ENCODE peak calls at places on chromosomes 7 and 10, in six cellular contexts. R is Kasumi-1; L is stimulated activated CD8-positive, alpha-beta memory T cell treated with anti-CD3 and anti-CD28 coated beads, Interleukin-7, amount 100 ng/mL, for 1 hour; F is activated naive CD8-positive, alpha-beta T cell treated with anti-CD3 and anti-CD28 coated beads, Interleukin-2, amount 50 U/mL, for 24 hours; G is HTR-8/SVneo; N is GM20000. W is an unnamed sample.

GRCh38 chr10:44316187-44316921 is 68.5 kb downstream of the CXCL12 start:
- DNase-seq in L (no peak), F (peak), R (no peak), N (no peak), G (no peak), W (no peak)

GRCh38 chr7:92845736-92846135 is 9.4 kb upstream of the CDK6 start:
- DNase-seq in N (no peak), G (no peak), L (no peak), F (no peak), R (peak), W (no peak)

GRCh38 chr7:13912740-13913320 is 76.6 kb downstream of the ETV1 start:
- DNase-seq in N (no peak), F (no peak), G (no peak), R (no peak), L (no peak), W (no peak)

GRCh38 chr7:2193575-2194305 is 39.0 kb downstream of the MAD1L1 start:
- DNase-seq in L (no peak), R (no peak), F (no peak), N (no peak), G (no peak), W (no peak)

GRCh38 chr10:127715782-127716378 is 21.1 kb upstream of the FOXI2 start:
- DNase-seq in R (peak), N (peak), L (no peak), G (peak), F (no peak), W (peak)

GRCh38 chr7:114660007-114660406 is 245.4 kb downstream of the FOXP2 start:
- DNase-seq in G (no peak), N (no peak), R (no peak), L (no peak), F (no peak), W (no peak)

GRCh38 chr10:8800426-8800825 is 745.9 kb downstream of the GATA3 start:
- DNase-seq in F (peak), L (no peak), N (no peak), G (no peak), R (no peak), W (no peak)

GRCh38 chr10:102657984-102658724 is 13.9 kb downstream of the TRIM8 start:
- DNase-seq in L (no peak), N (no peak), R (no peak), G (no peak), F (no peak), W (no peak)

GRCh38 chr7:44329888-44330287 is 4.5 kb upstream of the CAMK2B start:
- DNase-seq in F (no peak), G (no peak), R (no peak), N (no peak), L (no peak), W (no peak)

GRCh38 chr10:45235823-45236222 is 79.6 kb downstream of the OR13A1 start:
- DNase-seq in L (no peak), R (peak), G (no peak), N (no peak), F (no peak), W (peak)

GRCh38 chr10:52198540-52198939 is 115.5 kb upstream of the DKK1 start:
- DNase-seq in L (no peak), F (no peak), R (peak), G (no peak), N (no peak), W (no peak)

GRCh38 chr7:75711634-75712494 is 26.9 kb downstream of the HIP1 start:
- DNase-seq in R (peak), G (no peak), N (no peak), L (no peak), F (no peak), W (no peak)

GRCh38 chr7:27202018-27202740 is 2.3 kb upstream of the HOXA13 start:
- DNase-seq in R (no peak), F (no peak), G (no peak), N (no peak), L (no peak), W (no peak)

GRCh38 chr10:114716811-114717404 is 58.8 kb upstream of the ABLIM1 start:
- DNase-seq in R (no peak), G (no peak), L (no peak), N (no peak), F (no peak), W (no peak)

GRCh38 chr10:71246591-71247143 is 34.3 kb downstream of the UNC5B start:
- DNase-seq in G (peak), F (no peak), R (peak), L (no peak), N (no peak), W (no peak)

GRCh38 chr10:84257343-84258020 is 12.6 kb downstream of the RGR start:
- DNase-seq in L (no peak), F (no peak), N (no peak), R (no peak), G (no peak), W (no peak)

GRCh38 chr7:96067321-96067720 is 254.6 kb downstream of the SLC25A13 start:
- DNase-seq in G (no peak), L (no peak), R (no peak), F (no peak), N (no peak), W (no peak)

GRCh38 chr7:87152897-87153641 is 816 bp downstream of the DMTF1 start:
- DNase-seq in N (peak), F (peak), L (no peak), R (no peak), G (no peak), W (peak)

GRCh38 chr10:111087331-111087756 is 10.5 kb downstream of the ADRA2A start:
- DNase-seq in G (no peak), N (no peak), L (no peak), F (no peak), R (no peak), W (no peak)

GRCh38 chr10:48306870-48307531 is 524 bp downstream of the MAPK8 start:
- DNase-seq in L (peak), N (peak), G (peak), R (peak), F (peak), W (no peak)

GRCh38 chr10:129417882-129418281 is 49.2 kb upstream of the MGMT start:
- DNase-seq in R (no peak), L (no peak), N (no peak), G (no peak), F (no peak), W (no peak)

GRCh38 chr10:109247819-109248218 is 675.5 kb downstream of the XPNPEP1 start:
- DNase-seq in R (no peak), G (no peak), L (no peak), F (no peak), N (no peak), W (no peak)

GRCh38 chr10:74913321-74913980 is 87.1 kb downstream of the KAT6B start:
- DNase-seq in L (no peak), N (no peak), G (no peak), R (no peak), F (no peak), W (no peak)

GRCh38 chr10:15856328-15857000 is 3.8 kb downstream of the MINDY3 start:
- DNase-seq in R (no peak), L (no peak), F (no peak), N (no peak), G (no peak), W (no peak)

GRCh38 chr10:71396714-71397339 is at the start of gene CDH23:
- DNase-seq in L (no peak), R (no peak), F (peak), N (peak), G (peak), W (no peak)

GRCh38 chr7:85890244-85890811 is 703.5 kb upstream of the SEMA3D start:
- DNase-seq in R (peak), F (no peak), L (no peak), N (peak), G (peak), W (peak)

GRCh38 chr10:49106451-49106850 is 8.9 kb downstream of the VSTM4 start:
- DNase-seq in F (no peak), N (no peak), L (no peak), R (peak), G (no peak), W (no peak)

GRCh38 chr7:77653572-77653971 is 42.7 kb upstream of the RSBN1L start:
- DNase-seq in F (no peak), G (no peak), L (no peak), R (no peak), N (no peak), W (no peak)

GRCh38 chr10:14254368-14254767 is 76.4 kb downstream of the FRMD4A start:
- DNase-seq in G (no peak), R (no peak), L (no peak), F (no peak), N (no peak), W (no peak)

GRCh38 chr10:80582561-80582960 is 44.9 kb downstream of the SH2D4B start:
- DNase-seq in L (no peak), R (no peak), F (no peak), N (no peak), G (no peak), W (no peak)